ENCODE peak calls at places on chromosomes 12 and 14, in five cellular contexts. M is A549, P is sciatic nerve, D is astrocyte of the spinal cord, Y is body of pancreas. R is an unnamed sample.

GRCh38 chr14:69921052-69921451 is 41.8 kb downstream of the SMOC1 start:
- DNase-seq in P (no peak), Y (no peak), M (no peak), D (peak), R (no peak)

GRCh38 chr14:52304248-52304904 is 9.7 kb upstream of the PTGER2 start:
- DNase-seq in P (no peak), Y (no peak), M (no peak), D (no peak), R (no peak)

GRCh38 chr12:124213606-124214347 is 81.1 kb upstream of the RFLNA start:
- DNase-seq in M (no peak), P (no peak), Y (no peak), D (peak), R (no peak)

GRCh38 chr12:94873368-94874085 is 130.0 kb downstream of the NDUFA12 start:
- DNase-seq in D (no peak), Y (no peak), M (peak), P (no peak), R (no peak)

GRCh38 chr14:57182760-57183503 is 85.8 kb downstream of the EXOC5 start:
- DNase-seq in M (no peak), P (no peak), Y (no peak), D (no peak), R (peak)

GRCh38 chr12:120049426-120049825 is 60.4 kb downstream of the BICDL1 start:
- DNase-seq in P (no peak), Y (no peak), D (no peak), M (no peak), R (no peak)

GRCh38 chr14:30840086-30840779 is 34.1 kb upstream of the COCH start:
- DNase-seq in D (no peak), M (no peak), P (no peak), Y (no peak), R (no peak)

GRCh38 chr14:75205586-75205985 is 29.2 kb upstream of the TMED10 start:
- DNase-seq in M (no peak), D (peak), P (no peak), Y (no peak), R (peak)

GRCh38 chr12:80901661-80902060 is 36.1 kb downstream of the LIN7A start:
- DNase-seq in Y (no peak), M (no peak), D (no peak), P (no peak), R (no peak)

GRCh38 chr14:74980398-74980745 is 22.3 kb upstream of the EIF2B2 start:
- DNase-seq in D (peak), M (no peak), P (no peak), Y (no peak), R (peak)